ENCODE peak calls at places on chromosomes 12 and 14, in six cellular contexts. E is A549, U is HepG2, B is endothelial cell of umbilical vein, L is K562, Y is GM12878. C is an unnamed sample.

GRCh38 chr12:43858096-43858495 is 22.2 kb downstream of the TMEM117 start:
- DNase-seq in E (no peak), U (no peak), B (no peak), L (no peak), Y (no peak), C (no peak)

GRCh38 chr12:87772401-87772800 is 256.8 kb downstream of the C12orf50 start:
- DNase-seq in E (no peak), U (no peak), B (no peak), L (no peak), Y (no peak), C (no peak)

GRCh38 chr14:36519431-36520321 is at the start of gene NKX2-1:
- DNase-seq in E (peak; percentile 43), U (no peak), B (no peak), L (no peak), Y (no peak), C (peak; percentile 4)

GRCh38 chr12:123873795-123874194 is 98.8 kb downstream of the CCDC92 start:
- DNase-seq in E (no peak), U (no peak), B (no peak), L (no peak), Y (no peak), C (no peak)

GRCh38 chr12:19778111-19778688 is 338.9 kb downstream of the AEBP2 start:
- DNase-seq in E (no peak), U (no peak), B (peak; percentile 75), L (no peak), Y (no peak), C (no peak)

GRCh38 chr14:100062602-100063001 is 2.6 kb upstream of the EVL start:
- DNase-seq in E (no peak), U (no peak), B (no peak), L (no peak), Y (no peak), C (no peak)

GRCh38 chr12:129325566-129325965 is 472.3 kb downstream of the GLT1D1 start:
- DNase-seq in E (no peak), U (no peak), B (no peak), L (no peak), Y (no peak), C (no peak)

GRCh38 chr14:90758028-90758889 is 58.0 kb downstream of the TTC7B start:
- DNase-seq in E (peak; percentile 93), U (peak; percentile 79), B (peak; percentile 94), L (peak; percentile 92), Y (peak; percentile 62), C (peak; percentile 91)

GRCh38 chr14:29927596-29928341 is at the start of gene PRKD1:
- DNase-seq in E (peak; percentile 65), U (peak; percentile 28), B (peak; percentile 4), L (peak; percentile 32), Y (no peak), C (no peak)

GRCh38 chr12:15789215-15790171 is at the start of gene EPS8:
- DNase-seq in E (peak; percentile 78), U (peak; percentile 83), B (peak; percentile 94), L (no peak), Y (peak; percentile 50), C (peak; percentile 91)

GRCh38 chr14:95111507-95112164 is 45.7 kb downstream of the DICER1 start:
- DNase-seq in E (no peak), U (no peak), B (no peak), L (no peak), Y (no peak), C (no peak)

GRCh38 chr12:53624956-53625355 is 1.2 kb downstream of the ATF7 start:
- DNase-seq in E (no peak), U (no peak), B (peak; percentile 36), L (peak; percentile 23), Y (no peak), C (peak; percentile 24)

GRCh38 chr12:111211910-111212757 is 156.8 kb downstream of the PHETA1 start:
- DNase-seq in E (no peak), U (no peak), B (no peak), L (peak; percentile 27), Y (no peak), C (peak; percentile 51)

GRCh38 chr12:131106542-131106941 is 152.8 kb downstream of the ADGRD1 start:
- DNase-seq in E (no peak), U (no peak), B (no peak), L (no peak), Y (no peak), C (no peak)

DNA sequence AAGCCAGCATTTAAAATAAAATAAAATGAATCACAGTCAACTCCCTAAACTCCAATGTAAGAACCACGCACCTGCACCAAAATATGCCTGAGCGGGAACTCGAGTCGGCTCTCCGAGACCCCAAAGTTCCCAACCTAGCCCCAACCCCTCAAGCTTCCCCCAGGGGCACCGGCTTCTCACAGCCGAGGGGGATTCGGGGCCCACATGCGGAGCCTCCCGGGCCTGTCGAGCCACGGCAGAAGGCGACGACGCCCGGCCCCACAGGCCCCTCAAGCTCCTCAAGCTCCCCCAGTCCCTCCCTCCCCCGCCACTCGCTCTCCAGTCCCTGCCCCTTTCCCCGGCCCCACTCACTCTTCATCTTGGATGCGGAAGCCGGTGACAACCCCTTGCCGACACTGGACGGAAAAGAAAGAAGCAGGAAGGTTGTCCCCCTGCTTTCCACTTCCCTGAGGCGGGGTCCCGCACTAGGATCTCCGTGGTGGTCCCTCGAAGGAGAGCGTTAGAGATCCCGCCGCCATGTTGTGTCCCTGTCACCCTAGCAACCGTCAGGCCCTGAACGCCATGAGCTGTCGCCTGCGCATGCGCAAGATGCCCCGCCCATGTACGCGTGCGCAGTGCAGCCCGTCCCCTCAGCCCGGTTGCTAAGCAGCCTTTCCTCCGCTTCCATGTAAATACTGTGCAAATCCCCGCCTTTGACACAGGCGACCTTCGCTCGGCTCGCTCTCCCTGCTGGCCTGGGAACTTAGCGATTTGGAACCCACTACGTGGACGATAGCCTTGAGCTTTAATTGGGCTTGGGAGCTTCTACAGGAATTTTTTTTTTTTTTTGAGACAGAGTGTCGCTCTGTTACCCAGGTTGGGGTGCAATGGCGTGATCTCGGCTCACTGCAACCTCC is at the start of gene MOK:
- DNase-seq in E (peak; percentile 96), U (peak; percentile 96), B (peak; percentile 99), L (peak; percentile 94), Y (peak; percentile 92), C (peak; percentile 95)
- TF ChIP-seq POLR2A in E (no peak), U (no peak), B (no peak), L (no peak), Y (no peak), C (no peak)

GRCh38 chr14:47207636-47208035 is 467.8 kb downstream of the MDGA2 start:
- DNase-seq in E (no peak), U (no peak), B (peak; percentile 59), L (no peak), Y (no peak), C (no peak)

GRCh38 chr14:47211263-47211662 is 464.1 kb downstream of the MDGA2 start:
- DNase-seq in E (no peak), U (no peak), B (no peak), L (no peak), Y (no peak), C (no peak)

GRCh38 chr14:47208434-47208833 is 467.0 kb downstream of the MDGA2 start:
- DNase-seq in E (no peak), U (no peak), B (peak; percentile 3), L (no peak), Y (no peak), C (no peak)
- TF ChIP-seq MAX in E (no peak), U (no peak), B (no peak), L (no peak), Y (no peak), C (no peak)

DNA sequence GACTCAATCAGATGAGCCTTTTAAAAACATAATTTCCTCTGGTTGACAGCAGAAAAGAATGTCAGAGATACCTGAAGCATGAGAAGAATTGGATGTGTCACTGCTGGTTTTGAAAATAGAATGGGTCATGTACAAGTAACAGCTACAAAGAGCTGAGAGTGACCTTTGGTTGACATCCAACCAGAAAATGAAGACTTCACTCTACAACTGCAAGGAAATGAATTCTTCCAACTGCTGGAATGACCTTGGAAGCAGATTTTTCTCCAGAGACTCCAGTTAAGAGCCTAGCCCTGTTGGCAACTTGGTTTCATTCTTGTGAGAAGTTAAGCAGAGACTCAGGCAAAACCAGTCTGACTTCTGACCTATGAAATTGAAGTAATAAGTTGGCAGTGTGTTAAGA is 505.9 kb downstream of the SLC16A7 start:
- DNase-seq in E (no peak), U (no peak), B (no peak), L (no peak), Y (no peak), C (no peak)
- TF ChIP-seq MYC in E (no peak), U (no peak), B (no peak), L (no peak), Y (no peak), C (no peak)

DNA sequence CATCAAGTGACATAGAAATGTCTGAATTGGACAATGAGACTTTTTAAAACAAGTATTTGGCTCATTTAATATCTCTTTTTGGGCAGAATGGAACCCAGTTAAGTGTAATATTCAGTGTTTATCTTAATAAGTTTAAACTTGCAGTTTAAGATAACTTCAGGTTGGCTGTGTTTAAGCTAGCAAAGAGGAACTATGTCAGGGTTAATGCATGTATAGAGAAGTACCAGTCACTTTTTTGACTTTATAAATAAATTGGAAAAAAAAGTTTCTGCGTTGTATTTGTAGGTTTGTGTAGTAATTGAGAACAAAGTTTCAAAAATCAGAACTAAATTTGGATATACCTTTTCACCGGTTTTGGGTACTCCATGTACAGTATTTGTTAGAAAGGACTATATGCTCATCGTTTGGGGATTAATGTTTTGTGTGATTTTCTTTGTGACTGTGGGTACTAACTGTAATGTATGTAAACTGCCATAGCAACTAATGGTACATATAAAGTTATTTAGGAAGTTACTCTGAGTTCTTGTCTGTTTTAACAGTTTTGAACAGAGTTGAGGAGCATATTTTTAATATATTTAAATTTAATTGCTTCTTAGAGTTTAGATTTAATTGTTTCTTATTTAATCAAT is 4.5 kb downstream of the HMGA2 start:
- DNase-seq in E (no peak), U (no peak), B (peak; percentile 49), L (no peak), Y (no peak), C (no peak)
- TF ChIP-seq POLR2A in E (no peak), U (no peak), B (no peak), L (no peak), Y (no peak), C (no peak)

GRCh38 chr12:4024701-4025419 is 151.7 kb upstream of the PARP11 start:
- DNase-seq in E (no peak), U (no peak), B (no peak), L (no peak), Y (no peak), C (no peak)
- TF ChIP-seq MAX in E (no peak), U (no peak), B (no peak), L (no peak), Y (no peak), C (no peak)

DNA sequence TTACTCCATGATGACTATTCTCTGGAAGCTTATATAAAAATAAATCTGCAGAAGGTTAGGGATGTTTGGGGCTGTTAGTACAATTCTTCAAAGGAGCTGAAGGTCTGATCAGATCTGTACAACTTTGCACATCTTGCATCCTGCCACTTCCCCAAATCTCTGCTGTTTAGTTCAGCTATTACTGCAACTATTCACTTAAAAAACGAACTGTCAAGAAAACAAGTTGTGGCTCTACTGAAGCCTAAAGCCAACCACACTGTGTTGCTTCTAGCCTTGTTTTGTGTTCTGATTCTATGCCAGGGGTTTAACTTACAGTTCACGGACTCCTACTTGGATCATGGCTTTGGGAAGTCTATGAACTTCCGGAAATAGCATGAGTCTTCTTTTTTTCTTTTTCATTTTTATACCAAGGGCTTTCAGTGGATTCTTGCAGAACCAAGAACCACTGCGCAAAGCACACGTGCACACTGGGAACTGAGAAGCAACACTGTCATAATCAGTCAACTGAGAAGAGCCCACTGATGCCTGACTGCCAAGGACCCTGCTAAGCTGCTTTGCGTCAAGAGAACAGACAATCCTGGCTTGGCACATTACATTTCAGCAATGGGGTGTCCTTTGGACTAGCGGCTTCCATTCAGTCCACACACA is 66.3 kb upstream of the EEA1 start:
- DNase-seq in E (no peak), U (no peak), B (no peak), L (no peak), Y (peak; percentile 87), C (no peak)
- TF ChIP-seq MYC in E (no peak), U (no peak), B (no peak), L (no peak), Y (no peak), C (no peak)

C was measured in NB4.